ENCODE peak calls at places on chromosome 1, in eight cellular contexts. A, Z, J, C, W, P, H and L are unnamed samples.

GRCh38 chr1:161267332-161267731 is 8.8 kb downstream of the PCP4L1 start:
- DNase-seq in J (no peak), A (no peak), W (no peak), Z (no peak), P (no peak), C (no peak), H (no peak), L (no peak)

GRCh38 chr1:160143695-160144094 is 7.7 kb upstream of the ATP1A4 start:
- DNase-seq in Z (no peak), W (no peak), A (no peak), C (no peak), H (no peak), P (no peak), J (no peak), L (no peak)

GRCh38 chr1:232568331-232568852 is 61.5 kb downstream of the SIPA1L2 start:
- DNase-seq in H (no peak), A (no peak), W (no peak), Z (peak), C (no peak), J (peak), P (no peak), L (no peak)

GRCh38 chr1:53722025-53722424 is 16.9 kb downstream of the GLIS1 start:
- DNase-seq in Z (peak), H (no peak), P (no peak), A (no peak), W (no peak), J (no peak), C (no peak), L (no peak)

GRCh38 chr1:212669102-212669501 is 30.5 kb downstream of the BATF3 start:
- DNase-seq in J (peak), P (no peak), Z (peak), A (no peak), C (no peak), H (no peak), W (no peak), L (no peak)

GRCh38 chr1:169527461-169528213 is 41.9 kb upstream of the SLC19A2 start:
- DNase-seq in W (no peak), Z (peak), C (no peak), A (no peak), P (peak), H (peak), J (peak), L (no peak)

GRCh38 chr1:214603819-214604252 is 841 bp downstream of the CENPF start:
- DNase-seq in J (no peak), P (peak), C (no peak), A (no peak), H (no peak), W (no peak), Z (no peak), L (no peak)

GRCh38 chr1:80994934-80995333 is 805.8 kb upstream of the ADGRL2 start:
- DNase-seq in P (no peak), J (peak), C (no peak), W (no peak), A (no peak), Z (peak), H (no peak), L (no peak)

GRCh38 chr1:199303035-199303434 is 664.2 kb downstream of the PTPRC start:
- DNase-seq in A (no peak), W (no peak), J (no peak), Z (no peak), P (no peak), C (no peak), H (no peak), L (no peak)

GRCh38 chr1:33394716-33395115 is 36.2 kb downstream of the PHC2 start:
- DNase-seq in P (no peak), C (no peak), Z (no peak), H (no peak), J (no peak), A (no peak), W (no peak), L (no peak)

GRCh38 chr1:1344672-1345361 is 4.4 kb downstream of the DVL1 start:
- DNase-seq in C (peak), Z (no peak), A (no peak), J (no peak), W (no peak), H (peak), P (no peak), L (peak)

GRCh38 chr1:149848340-149848771 is 51.0 kb upstream of the BOLA1 start:
- DNase-seq in W (peak), A (no peak), P (peak), J (no peak), Z (no peak), C (no peak), H (peak), L (no peak)

GRCh38 chr1:213512316-213512715 is 461.3 kb downstream of the RPS6KC1 start:
- DNase-seq in W (no peak), P (no peak), Z (no peak), C (no peak), J (no peak), H (no peak), A (no peak), L (no peak)

GRCh38 chr1:117754061-117754969 is 148.5 kb downstream of the TENT5C start:
- DNase-seq in W (peak), Z (peak), A (no peak), J (peak), C (peak), H (peak), P (peak), L (peak)

GRCh38 chr1:53321366-53321765 is 6.5 kb downstream of the LRP8 start:
- DNase-seq in H (no peak), A (no peak), W (peak), P (no peak), Z (no peak), J (no peak), C (no peak), L (peak)

GRCh38 chr1:168945870-168946269 is 160.6 kb upstream of the ATP1B1 start:
- DNase-seq in Z (peak), A (peak), J (peak), C (no peak), P (peak), W (no peak), H (peak), L (no peak)

GRCh38 chr1:228960705-228961104 is 225.4 kb downstream of the RHOU start:
- DNase-seq in P (no peak), J (no peak), A (no peak), H (no peak), Z (no peak), W (no peak), C (no peak), L (no peak)

GRCh38 chr1:6347641-6348487 is 45.7 kb downstream of the ACOT7 start:
- DNase-seq in W (peak), Z (peak), C (peak), P (peak), J (peak), H (peak), A (peak), L (peak)

GRCh38 chr1:53557830-53558784 is 98.9 kb downstream of the DMRTB1 start:
- DNase-seq in Z (no peak), A (no peak), W (no peak), C (no peak), J (no peak), H (no peak), P (no peak), L (peak)

GRCh38 chr1:203289281-203289981 is 15.9 kb upstream of the BTG2 start:
- DNase-seq in P (peak), H (peak), C (no peak), J (no peak), A (no peak), Z (no peak), W (no peak), L (no peak)

GRCh38 chr1:212242288-212242984 is 42.8 kb upstream of the PPP2R5A start:
- DNase-seq in P (no peak), Z (no peak), C (no peak), J (no peak), A (no peak), H (no peak), W (no peak), L (no peak)

GRCh38 chr1:182069028-182069466 is 7.5 kb upstream of the ZNF648 start:
- DNase-seq in A (peak), H (peak), P (peak), W (peak), Z (peak), J (peak), C (peak), L (peak)

GRCh38 chr1:208202333-208202987 is 41.7 kb downstream of the PLXNA2 start:
- DNase-seq in P (peak), A (no peak), Z (no peak), J (no peak), H (no peak), W (no peak), C (no peak), L (no peak)

GRCh38 chr1:1318131-1318652 is 6.3 kb downstream of the INTS11 start:
- DNase-seq in P (peak), J (peak), H (peak), Z (peak), W (no peak), A (peak), C (no peak), L (no peak)

GRCh38 chr1:230313453-230314141 is 112.5 kb downstream of the PGBD5 start:
- DNase-seq in P (no peak), W (no peak), A (no peak), C (no peak), Z (no peak), J (no peak), H (no peak), L (no peak)

GRCh38 chr1:221494670-221495069 is 247.2 kb downstream of the DUSP10 start:
- DNase-seq in P (no peak), J (peak), C (peak), W (no peak), A (no peak), H (no peak), Z (peak), L (no peak)

GRCh38 chr1:109482796-109483638 is 688 bp upstream of the ATXN7L2 start:
- DNase-seq in C (no peak), W (peak), J (no peak), H (peak), A (no peak), Z (no peak), P (no peak), L (peak)

GRCh38 chr1:53508991-53509663 is 49.9 kb downstream of the DMRTB1 start:
- DNase-seq in C (no peak), H (peak), Z (peak), A (no peak), P (no peak), W (no peak), J (no peak), L (no peak)

GRCh38 chr1:53552981-53553733 is 94.0 kb downstream of the DMRTB1 start:
- DNase-seq in H (no peak), J (no peak), W (no peak), C (no peak), A (peak), P (no peak), Z (no peak), L (peak)

GRCh38 chr1:917076-917459 is 6.7 kb upstream of the SAMD11 start:
- DNase-seq in W (no peak), J (no peak), C (no peak), H (no peak), A (peak), Z (no peak), P (no peak), L (peak)

GRCh38 chr1:88016947-88017346 is 667.1 kb upstream of the PKN2 start:
- DNase-seq in H (peak), J (no peak), Z (no peak), A (no peak), P (peak), W (no peak), C (no peak), L (no peak)

GRCh38 chr1:16183157-16183556 is 27.3 kb upstream of the EPHA2 start:
- DNase-seq in Z (peak), A (no peak), J (peak), P (no peak), W (no peak), H (peak), C (peak), L (no peak)

GRCh38 chr1:3352084-3352951 is 102.1 kb upstream of the ARHGEF16 start:
- DNase-seq in P (peak), A (no peak), H (peak), J (peak), Z (peak), C (no peak), W (peak), L (peak)

GRCh38 chr1:2912424-2912823 is 108.8 kb upstream of the ACTRT2 start:
- DNase-seq in J (no peak), C (no peak), A (no peak), H (no peak), Z (no peak), W (no peak), P (no peak), L (no peak)

GRCh38 chr1:40974945-40975344 is 4.6 kb upstream of the CTPS1 start:
- DNase-seq in W (no peak), C (no peak), P (no peak), J (no peak), A (no peak), Z (no peak), H (no peak), L (no peak)

GRCh38 chr1:20377516-20378270 is 87.0 kb downstream of the VWA5B1 start:
- DNase-seq in H (no peak), W (no peak), A (no peak), Z (no peak), J (no peak), C (no peak), P (no peak), L (no peak)

GRCh38 chr1:91402023-91402422 is 2.6 kb downstream of the HFM1 start:
- DNase-seq in C (peak), W (no peak), Z (peak), H (no peak), A (no peak), P (no peak), J (peak), L (no peak)

GRCh38 chr1:1603671-1604373 is 3.9 kb upstream of the FNDC10 start:
- DNase-seq in W (no peak), Z (no peak), C (no peak), H (no peak), A (no peak), P (no peak), J (no peak), L (no peak)

GRCh38 chr1:31760901-31761470 is 3.2 kb downstream of the ADGRB2 start:
- DNase-seq in W (peak), Z (peak), H (peak), A (peak), P (peak), C (peak), J (peak), L (peak)

GRCh38 chr1:217626321-217626720 is 4.6 kb downstream of the GPATCH2 start:
- DNase-seq in H (no peak), P (no peak), Z (no peak), C (no peak), J (no peak), A (no peak), W (no peak), L (no peak)

GRCh38 chr1:217627431-217627830 is 3.5 kb downstream of the GPATCH2 start:
- DNase-seq in Z (no peak), H (no peak), W (no peak), P (no peak), C (no peak), A (no peak), J (no peak), L (no peak)

GRCh38 chr1:217630711-217631591 is at the start of the genes GPATCH2 and SPATA17:
- DNase-seq in Z (peak), P (peak), W (peak), C (peak), A (peak), J (peak), H (peak), L (peak)
- TF ChIP-seq CTCF in Z (peak), P (peak), W (peak), C (no peak), A (peak), J (peak), H (peak), L (no peak)

DNA sequence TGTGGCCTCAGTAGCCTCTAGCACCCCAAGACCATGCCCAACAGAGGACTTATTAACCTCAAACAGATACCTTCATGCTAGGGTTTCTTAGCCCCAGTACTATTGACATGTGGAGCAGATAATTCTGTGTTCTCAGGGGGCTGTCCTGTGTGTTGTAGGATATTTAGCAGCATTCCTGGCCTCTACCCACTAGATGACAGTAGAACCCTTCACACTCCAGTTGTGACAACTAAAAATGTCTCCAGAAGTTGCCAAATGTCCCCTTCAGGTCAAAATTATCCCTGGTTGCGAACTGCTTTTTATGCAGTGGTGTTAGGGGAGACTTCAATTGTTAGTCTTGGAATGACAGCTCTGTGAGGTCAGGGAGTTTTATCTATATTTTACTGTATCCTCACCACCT is 8.1 kb downstream of the KAZN start:
- DNase-seq in J (no peak), P (no peak), W (no peak), Z (no peak), A (no peak), C (no peak), H (no peak), L (no peak)
- TF ChIP-seq CTCF in J (peak), P (no peak), W (peak), Z (no peak), A (no peak), C (peak), H (peak), L (no peak)

DNA sequence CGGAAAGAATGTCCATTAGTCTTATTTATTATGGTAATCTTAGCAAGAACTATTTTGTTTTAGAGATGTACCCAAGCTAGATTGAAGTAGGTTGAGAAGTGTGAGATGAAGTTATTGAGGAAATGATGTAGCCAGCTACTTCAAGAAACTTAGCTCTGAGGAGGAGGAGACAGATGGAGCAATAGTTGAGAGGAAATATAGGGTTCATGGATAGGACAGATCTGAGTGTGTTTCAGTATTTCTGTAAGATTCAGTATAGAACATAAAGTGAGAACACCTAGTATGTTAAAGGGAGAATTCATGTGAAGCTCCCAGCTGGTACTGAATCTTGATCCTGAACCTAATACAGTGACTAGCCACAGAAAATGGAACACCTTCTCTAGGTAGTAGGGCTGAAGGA is 28.9 kb downstream of the TSNAX start:
- DNase-seq in W (no peak), A (no peak), C (no peak), Z (peak), H (no peak), J (peak), P (no peak), L (no peak)
- TF ChIP-seq CTCF in W (no peak), A (no peak), C (no peak), Z (no peak), H (no peak), J (no peak), P (no peak), L (no peak)

GRCh38 chr1:86015375-86015774 is 141.2 kb downstream of the COL24A1 start:
- DNase-seq in C (no peak), H (no peak), A (no peak), Z (no peak), W (no peak), P (no peak), J (no peak), L (no peak)

GRCh38 chr1:86016076-86016746 is 140.4 kb downstream of the COL24A1 start:
- DNase-seq in P (no peak), H (no peak), A (no peak), J (no peak), Z (no peak), C (no peak), W (no peak), L (no peak)

DNA sequence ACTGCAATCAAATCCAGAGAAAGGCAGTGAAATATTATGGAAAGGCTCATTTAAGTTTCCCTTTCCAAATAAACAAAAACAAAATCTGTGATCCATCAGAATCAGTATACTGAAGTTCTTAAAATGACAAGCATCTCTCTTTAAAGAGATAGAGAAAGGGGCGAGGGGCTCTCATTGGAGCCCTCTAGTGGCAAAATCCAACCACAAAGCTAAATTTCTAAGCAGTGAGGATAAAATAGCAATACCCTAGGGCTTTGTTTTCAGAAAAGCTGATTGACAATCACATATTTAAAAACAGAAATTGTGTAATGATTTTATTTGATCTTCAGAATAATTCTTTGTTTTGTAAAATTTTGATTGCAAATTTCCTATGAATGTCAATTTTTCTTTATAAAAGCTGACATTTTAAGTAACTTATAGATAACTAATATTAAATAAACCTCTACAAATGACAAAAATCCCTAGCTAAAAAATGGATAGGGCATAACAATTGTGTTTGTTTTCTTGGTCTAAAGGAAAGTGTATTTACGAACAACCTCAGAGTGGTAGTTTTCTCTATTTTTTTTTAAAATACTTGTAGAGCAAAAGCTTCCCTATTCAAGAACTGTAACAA is 138.2 kb downstream of the COL24A1 start:
- DNase-seq in A (no peak), C (peak), Z (peak), W (peak), H (peak), P (no peak), J (peak), L (no peak)
- TF ChIP-seq CTCF in A (peak), C (peak), Z (peak), W (peak), H (peak), P (peak), J (peak), L (peak)

GRCh38 chr1:204828352-204828850 is 42.3 kb upstream of the NFASC start:
- DNase-seq in Z (peak), C (peak), W (peak), P (peak), J (peak), A (peak), H (peak), L (peak)
- TF ChIP-seq CTCF in Z (no peak), C (no peak), W (peak), P (no peak), J (no peak), A (peak), H (no peak), L (peak)